ENCODE peak calls at places on chromosome 5, in six cellular contexts. One of them, this sample, is unnamed.

GRCh38 chr5:118068886-118069285 is 919.5 kb downstream of the DTWD2 start:
- DNase-seq in body of pancreas: no peak
- DNase-seq in thyroid gland: no peak
- DNase-seq in uterus: no peak
- DNase-seq in IMR-90: no peak
- DNase-seq in tibial nerve: no peak
- DNase-seq in this sample: no peak

GRCh38 chr5:129460951-129461815 is 1.1 kb downstream of the ADAMTS19 start:
- DNase-seq in IMR-90: no peak
- DNase-seq in body of pancreas: peak; percentile 55
- DNase-seq in uterus: peak; percentile 69
- DNase-seq in tibial nerve: no peak
- DNase-seq in thyroid gland: no peak
- DNase-seq in this sample: peak; percentile 13

GRCh38 chr5:118233601-118234000 is 754.7 kb downstream of the DTWD2 start:
- DNase-seq in uterus: no peak
- DNase-seq in body of pancreas: no peak
- DNase-seq in tibial nerve: no peak
- DNase-seq in thyroid gland: no peak
- DNase-seq in IMR-90: no peak
- DNase-seq in this sample: no peak

GRCh38 chr5:71924980-71925379 is 182.3 kb upstream of the MAP1B start:
- DNase-seq in uterus: no peak
- DNase-seq in thyroid gland: no peak
- DNase-seq in IMR-90: peak; percentile 69
- DNase-seq in tibial nerve: no peak
- DNase-seq in body of pancreas: no peak
- DNase-seq in this sample: no peak

GRCh38 chr5:176355400-176356178 is 6.0 kb downstream of the KIAA1191 start:
- DNase-seq in thyroid gland: peak; percentile 64
- DNase-seq in uterus: no peak
- DNase-seq in IMR-90: no peak
- DNase-seq in tibial nerve: no peak
- DNase-seq in body of pancreas: no peak
- DNase-seq in this sample: no peak

GRCh38 chr5:36374275-36374862 is 72.7 kb upstream of the RANBP3L start:
- DNase-seq in thyroid gland: no peak
- DNase-seq in IMR-90: peak; percentile 48
- DNase-seq in body of pancreas: no peak
- DNase-seq in uterus: no peak
- DNase-seq in tibial nerve: no peak
- DNase-seq in this sample: no peak

GRCh38 chr5:133122711-133123110 is 70.9 kb downstream of the HSPA4 start:
- DNase-seq in body of pancreas: no peak
- DNase-seq in thyroid gland: no peak
- DNase-seq in IMR-90: no peak
- DNase-seq in uterus: no peak
- DNase-seq in tibial nerve: no peak
- DNase-seq in this sample: no peak

GRCh38 chr5:24714757-24715156 is 70.0 kb upstream of the CDH10 start:
- DNase-seq in tibial nerve: no peak
- DNase-seq in uterus: no peak
- DNase-seq in IMR-90: no peak
- DNase-seq in body of pancreas: no peak
- DNase-seq in thyroid gland: no peak
- DNase-seq in this sample: no peak

GRCh38 chr5:127518319-127518621 is 830 bp downstream of the PRRC1 start:
- DNase-seq in body of pancreas: no peak
- DNase-seq in IMR-90: peak; percentile 57
- DNase-seq in thyroid gland: no peak
- DNase-seq in uterus: no peak
- DNase-seq in tibial nerve: no peak
- DNase-seq in this sample: no peak

GRCh38 chr5:84016090-84016489 is 295.4 kb upstream of the HAPLN1 start:
- DNase-seq in thyroid gland: no peak
- DNase-seq in body of pancreas: no peak
- DNase-seq in IMR-90: peak; percentile 65
- DNase-seq in uterus: no peak
- DNase-seq in tibial nerve: no peak
- DNase-seq in this sample: no peak

GRCh38 chr5:957730-958485 is 50.7 kb upstream of the NKD2 start:
- DNase-seq in body of pancreas: no peak
- DNase-seq in uterus: no peak
- DNase-seq in thyroid gland: no peak
- DNase-seq in tibial nerve: no peak
- DNase-seq in IMR-90: peak; percentile 9
- DNase-seq in this sample: no peak

GRCh38 chr5:168426864-168427172 is 59.5 kb upstream of the RARS1 start:
- DNase-seq in IMR-90: no peak
- DNase-seq in tibial nerve: no peak
- DNase-seq in thyroid gland: no peak
- DNase-seq in uterus: no peak
- DNase-seq in body of pancreas: no peak
- DNase-seq in this sample: no peak

GRCh38 chr5:31941356-31941755 is 232.8 kb downstream of the GOLPH3 start:
- DNase-seq in uterus: no peak
- DNase-seq in body of pancreas: no peak
- DNase-seq in IMR-90: no peak
- DNase-seq in tibial nerve: no peak
- DNase-seq in thyroid gland: no peak
- DNase-seq in this sample: no peak

GRCh38 chr5:1817261-1818043 is 16.2 kb downstream of the NDUFS6 start:
- DNase-seq in IMR-90: no peak
- DNase-seq in tibial nerve: no peak
- DNase-seq in uterus: no peak
- DNase-seq in thyroid gland: no peak
- DNase-seq in body of pancreas: no peak
- DNase-seq in this sample: no peak

GRCh38 chr5:137631453-137631852 is 104.4 kb downstream of the KLHL3 start:
- DNase-seq in IMR-90: no peak
- DNase-seq in thyroid gland: no peak
- DNase-seq in body of pancreas: no peak
- DNase-seq in tibial nerve: no peak
- DNase-seq in uterus: no peak
- DNase-seq in this sample: no peak

GRCh38 chr5:67619235-67619634 is 422.6 kb upstream of the CD180 start:
- DNase-seq in IMR-90: no peak
- DNase-seq in tibial nerve: no peak
- DNase-seq in thyroid gland: no peak
- DNase-seq in body of pancreas: no peak
- DNase-seq in uterus: no peak
- DNase-seq in this sample: no peak

GRCh38 chr5:67617051-67617450 is 420.5 kb upstream of the CD180 start:
- DNase-seq in IMR-90: no peak
- DNase-seq in uterus: no peak
- DNase-seq in tibial nerve: no peak
- DNase-seq in body of pancreas: no peak
- DNase-seq in thyroid gland: no peak
- DNase-seq in this sample: no peak

GRCh38 chr5:67621040-67621397 is 424.4 kb upstream of the CD180 start:
- DNase-seq in IMR-90: no peak
- DNase-seq in body of pancreas: no peak
- DNase-seq in thyroid gland: no peak
- DNase-seq in uterus: no peak
- DNase-seq in tibial nerve: no peak
- DNase-seq in this sample: no peak

GRCh38 chr5:67620386-67621039 is 423.9 kb upstream of the CD180 start:
- DNase-seq in tibial nerve: no peak
- DNase-seq in uterus: no peak
- DNase-seq in IMR-90: no peak
- DNase-seq in thyroid gland: peak; percentile 2
- DNase-seq in body of pancreas: no peak
- DNase-seq in this sample: no peak

DNA sequence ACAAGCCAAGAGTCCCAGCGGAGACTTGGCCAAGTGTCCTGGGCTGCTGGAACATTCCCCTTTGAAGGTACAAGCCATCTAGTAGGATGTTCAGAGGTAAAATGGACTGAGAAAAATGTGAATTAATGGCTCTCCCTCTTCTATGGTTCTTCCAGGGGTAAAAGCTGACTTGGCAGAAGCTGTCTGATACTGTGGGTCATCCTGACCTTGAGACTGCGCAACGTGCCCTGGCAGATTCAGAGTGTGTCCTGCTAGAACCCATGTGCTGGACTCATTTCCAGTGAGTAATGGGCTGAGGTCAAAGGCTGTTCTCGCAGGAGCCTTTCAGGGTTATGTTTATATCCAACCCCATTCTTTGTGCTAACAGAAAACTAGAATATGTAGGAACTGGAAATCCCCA is 423.0 kb upstream of the CD180 start:
- DNase-seq in body of pancreas: no peak
- DNase-seq in thyroid gland: no peak
- DNase-seq in tibial nerve: no peak
- DNase-seq in IMR-90: no peak
- DNase-seq in uterus: peak; percentile 70
- DNase-seq in this sample: no peak
- TF ChIP-seq CTCF in body of pancreas: no peak
- TF ChIP-seq CTCF in thyroid gland: no peak
- TF ChIP-seq CTCF in tibial nerve: no peak
- TF ChIP-seq CTCF in IMR-90: no peak
- TF ChIP-seq CTCF in uterus: no peak
- TF ChIP-seq CTCF in this sample: no peak

GRCh38 chr5:151771259-151772028 is at the start of gene G3BP1:
- DNase-seq in thyroid gland: peak; percentile 100
- DNase-seq in tibial nerve: peak; percentile 100
- DNase-seq in body of pancreas: peak; percentile 100
- DNase-seq in IMR-90: peak; percentile 100
- DNase-seq in uterus: peak; percentile 100
- DNase-seq in this sample: peak; percentile 100

GRCh38 chr5:151773979-151774378 is 2.2 kb downstream of the G3BP1 start:
- DNase-seq in thyroid gland: no peak
- DNase-seq in uterus: no peak
- DNase-seq in body of pancreas: no peak
- DNase-seq in IMR-90: no peak
- DNase-seq in tibial nerve: no peak
- DNase-seq in this sample: no peak

GRCh38 chr5:151772029-151772867 is 494 bp downstream of the G3BP1 start:
- DNase-seq in IMR-90: no peak
- DNase-seq in tibial nerve: peak; percentile 37
- DNase-seq in uterus: peak; percentile 35
- DNase-seq in body of pancreas: peak; percentile 35
- DNase-seq in thyroid gland: peak; percentile 40
- DNase-seq in this sample: peak; percentile 37

GRCh38 chr5:151775025-151775606 is 3.4 kb downstream of the G3BP1 start:
- DNase-seq in thyroid gland: no peak
- DNase-seq in body of pancreas: no peak
- DNase-seq in IMR-90: no peak
- DNase-seq in tibial nerve: no peak
- DNase-seq in uterus: no peak
- DNase-seq in this sample: no peak

DNA sequence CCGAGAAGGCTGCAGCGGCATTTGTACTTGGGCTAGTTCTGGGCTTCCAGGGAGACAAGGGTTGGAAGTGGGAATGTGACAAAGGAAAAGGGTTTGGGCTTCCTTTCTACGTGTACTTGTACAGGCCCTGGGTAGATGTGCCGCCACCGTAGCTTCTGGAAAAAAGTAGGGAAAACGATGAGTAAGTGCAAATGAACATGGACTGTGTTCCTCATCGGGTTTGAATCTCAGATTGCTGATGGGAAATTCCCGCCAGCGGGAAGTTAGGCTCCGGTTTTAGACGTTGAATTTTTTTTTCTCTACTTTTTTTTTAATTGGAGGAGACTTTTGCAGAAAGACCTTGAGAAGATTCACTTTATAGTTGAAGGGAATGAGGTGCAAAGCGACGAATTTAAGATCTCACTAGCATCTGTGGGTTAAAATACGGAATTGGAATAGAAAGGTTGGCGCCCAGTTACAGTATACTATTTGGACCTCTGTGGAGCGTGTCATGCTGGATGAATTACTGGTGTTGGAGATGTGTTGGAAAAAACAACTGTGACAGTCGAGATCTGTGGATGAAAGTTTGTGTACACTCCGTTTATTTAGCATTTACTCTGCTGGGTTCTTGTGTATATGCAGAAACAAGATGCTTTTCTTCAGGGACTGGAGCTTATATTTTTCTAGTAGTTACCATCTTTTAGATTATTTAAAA is 1.3 kb downstream of the G3BP1 start:
- DNase-seq in thyroid gland: no peak
- DNase-seq in IMR-90: peak; percentile 56
- DNase-seq in uterus: no peak
- DNase-seq in tibial nerve: no peak
- DNase-seq in body of pancreas: no peak
- DNase-seq in this sample: peak; percentile 38
- H3K4me1 ChIP-seq in thyroid gland: peaks cover 30% of the 10 kb centered on the region
- H3K4me1 ChIP-seq in IMR-90: peaks cover 6% of the 10 kb centered on the region
- H3K4me1 ChIP-seq in uterus: peaks cover 7% of the 10 kb centered on the region
- H3K4me1 ChIP-seq in tibial nerve: no peaks in the 10 kb centered on the region
- H3K4me1 ChIP-seq in body of pancreas: peaks cover 52% of the 10 kb centered on the region
- H3K4me1 ChIP-seq in this sample: peaks cover 60% of the 10 kb centered on the region

GRCh38 chr5:172188033-172188892 is at the start of gene STK10:
- DNase-seq in tibial nerve: peak; percentile 73
- DNase-seq in IMR-90: peak; percentile 87
- DNase-seq in uterus: peak; percentile 83
- DNase-seq in thyroid gland: peak; percentile 89
- DNase-seq in body of pancreas: peak; percentile 91
- DNase-seq in this sample: peak; percentile 96

GRCh38 chr5:172185096-172185461 is 2.9 kb downstream of the STK10 start:
- DNase-seq in tibial nerve: no peak
- DNase-seq in body of pancreas: no peak
- DNase-seq in uterus: no peak
- DNase-seq in IMR-90: no peak
- DNase-seq in thyroid gland: no peak
- DNase-seq in this sample: no peak

GRCh38 chr5:172186114-172186695 is 1.8 kb downstream of the STK10 start:
- DNase-seq in uterus: no peak
- DNase-seq in tibial nerve: no peak
- DNase-seq in thyroid gland: no peak
- DNase-seq in IMR-90: no peak
- DNase-seq in body of pancreas: no peak
- DNase-seq in this sample: no peak

GRCh38 chr5:172188893-172189692 is 1.1 kb upstream of the STK10 start:
- DNase-seq in thyroid gland: no peak
- DNase-seq in uterus: no peak
- DNase-seq in body of pancreas: no peak
- DNase-seq in IMR-90: peak; percentile 38
- DNase-seq in tibial nerve: no peak
- DNase-seq in this sample: no peak

GRCh38 chr5:172187118-172188032 is 649 bp downstream of the STK10 start:
- DNase-seq in uterus: peak; percentile 46
- DNase-seq in thyroid gland: peak; percentile 39
- DNase-seq in tibial nerve: peak; percentile 43
- DNase-seq in IMR-90: peak; percentile 80
- DNase-seq in body of pancreas: peak; percentile 46
- DNase-seq in this sample: peak; percentile 64
- TF ChIP-seq POLR2A in uterus: no peak
- TF ChIP-seq POLR2A in thyroid gland: no peak
- TF ChIP-seq POLR2A in tibial nerve: no peak
- TF ChIP-seq POLR2A in IMR-90: no peak
- TF ChIP-seq POLR2A in body of pancreas: peak; percentile 35
- TF ChIP-seq POLR2A in this sample: peak; percentile 16

DNA sequence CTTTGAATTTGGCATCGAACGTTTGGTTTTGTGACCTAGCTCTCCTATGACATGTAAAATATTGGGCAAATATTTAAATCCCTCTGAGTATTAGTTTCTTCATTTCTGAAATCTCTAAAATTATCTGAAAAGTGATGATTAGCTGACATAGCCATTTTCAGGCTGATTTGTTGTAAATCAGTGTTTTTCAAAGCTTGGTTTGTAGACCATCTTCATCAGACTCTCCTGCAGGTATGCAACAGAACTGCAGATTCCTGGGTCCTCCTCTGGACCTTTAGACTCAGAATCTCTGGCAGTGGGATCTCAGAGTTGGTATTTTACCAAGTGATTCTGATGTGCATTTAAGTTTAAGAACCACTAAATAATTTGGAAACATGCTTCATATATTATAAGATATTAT is 38.9 kb upstream of the NMUR2 start:
- DNase-seq in uterus: no peak
- DNase-seq in IMR-90: no peak
- DNase-seq in thyroid gland: no peak
- DNase-seq in body of pancreas: no peak
- DNase-seq in tibial nerve: no peak
- DNase-seq in this sample: no peak
- TF ChIP-seq CTCF in uterus: no peak
- TF ChIP-seq CTCF in IMR-90: no peak
- TF ChIP-seq CTCF in thyroid gland: no peak
- TF ChIP-seq CTCF in body of pancreas: no peak
- TF ChIP-seq CTCF in tibial nerve: no peak
- TF ChIP-seq CTCF in this sample: no peak